ENCODE peak calls at places on chromosomes 4 and X, in five cellular contexts. S, T, M, G and O are unnamed samples.

GRCh38 chr4:88609387-88609786 is 17.1 kb downstream of the HERC3 start:
- DNase-seq in T (no peak), G (no peak), S (no peak), M (no peak), O (no peak)

GRCh38 chrX:122135070-122135469 is 1049.0 kb upstream of the GRIA3 start:
- DNase-seq in G (no peak), S (no peak), M (no peak), T (no peak), O (no peak)

GRCh38 chr4:9841072-9841471 is 59.6 kb downstream of the DRD5 start:
- DNase-seq in T (no peak), S (no peak), G (no peak), M (no peak), O (no peak)

GRCh38 chr4:165828928-165829327 is 44.1 kb upstream of the TLL1 start:
- DNase-seq in T (no peak), M (no peak), G (no peak), S (no peak), O (no peak)

GRCh38 chr4:47031713-47032404 is 492 bp downstream of the GABRB1 start:
- DNase-seq in G (no peak), T (peak), M (no peak), S (no peak), O (no peak)

GRCh38 chr4:121998024-121998423 is 46.2 kb upstream of the TRPC3 start:
- DNase-seq in M (no peak), G (no peak), S (peak), T (no peak), O (no peak)

GRCh38 chr4:74891037-74891436 is 41.9 kb upstream of the PARM1 start:
- DNase-seq in M (no peak), S (no peak), G (no peak), T (no peak), O (no peak)

GRCh38 chr4:53702334-53703266 is 111.3 kb upstream of the LNX1 start:
- DNase-seq in T (peak), G (peak), S (peak), M (no peak), O (no peak)

GRCh38 chr4:8085491-8086479 is 72.8 kb downstream of the ABLIM2 start:
- DNase-seq in G (no peak), S (no peak), M (no peak), T (no peak), O (no peak)

GRCh38 chr4:148369919-148370318 is 72.3 kb downstream of the NR3C2 start:
- DNase-seq in T (no peak), G (no peak), M (no peak), S (no peak), O (no peak)

GRCh38 chrX:2870650-2871049 is 41.9 kb downstream of the GYG2 start:
- DNase-seq in G (no peak), T (no peak), S (no peak), M (no peak), O (no peak)

GRCh38 chrX:2875136-2875481 is 46.4 kb downstream of the GYG2 start:
- DNase-seq in G (no peak), S (no peak), M (no peak), T (no peak), O (no peak)

GRCh38 chrX:2874222-2875135 is 45.7 kb downstream of the GYG2 start:
- DNase-seq in G (no peak), T (no peak), S (no peak), M (peak), O (no peak)

GRCh38 chrX:2872937-2873336 is 44.2 kb downstream of the GYG2 start:
- DNase-seq in S (no peak), T (no peak), G (no peak), M (no peak), O (no peak)

DNA sequence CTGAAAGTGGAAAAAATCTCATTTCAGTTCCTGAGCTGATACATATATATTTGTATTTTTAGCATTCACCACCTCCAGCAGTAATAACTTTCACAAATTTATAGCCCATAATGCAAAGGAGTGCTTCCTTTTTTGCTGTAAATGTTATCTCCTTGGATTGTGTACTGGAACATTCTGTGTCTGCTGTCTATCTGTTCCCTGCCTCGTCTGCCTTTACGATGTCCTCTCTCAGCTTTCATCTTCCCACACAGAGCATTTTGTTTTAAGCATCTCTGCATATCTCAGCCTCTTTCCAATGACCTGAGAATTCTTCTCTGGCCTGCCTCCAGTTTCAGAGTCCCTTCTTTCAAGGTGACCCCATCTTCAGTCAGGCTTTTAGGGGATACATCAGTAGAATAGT is 43.1 kb downstream of the GYG2 start:
- DNase-seq in T (no peak), G (no peak), S (no peak), M (no peak), O (no peak)
- TF ChIP-seq CHD2 in T (no peak), G (no peak), S (no peak), M (no peak), O (no peak)

GRCh38 chr4:85673540-85673939 is 198.6 kb downstream of the ARHGAP24 start:
- DNase-seq in M (no peak), T (no peak), G (no peak), S (no peak), O (no peak)

GRCh38 chr4:85669992-85670548 is 195.1 kb downstream of the ARHGAP24 start:
- DNase-seq in G (no peak), S (no peak), M (no peak), T (no peak), O (no peak)

GRCh38 chr4:85672116-85672515 is 197.2 kb downstream of the ARHGAP24 start:
- DNase-seq in M (no peak), G (no peak), T (no peak), S (no peak), O (no peak)

GRCh38 chr4:85672959-85673358 is 198.0 kb downstream of the ARHGAP24 start:
- DNase-seq in S (no peak), T (no peak), M (no peak), G (no peak), O (no peak)

GRCh38 chr4:85669204-85669603 is 194.3 kb downstream of the ARHGAP24 start:
- DNase-seq in S (no peak), T (no peak), G (no peak), M (no peak), O (no peak)
- TF ChIP-seq CHD2 in S (no peak), T (no peak), G (no peak), M (no peak), O (no peak)

GRCh38 chrX:47571896-47572295 is 10.3 kb upstream of the TIMP1 start:
- DNase-seq in M (no peak), S (no peak), G (no peak), T (no peak), O (no peak)

GRCh38 chrX:47571215-47571614 is 10.2 kb downstream of the ARAF start:
- DNase-seq in T (no peak), M (no peak), G (no peak), S (no peak), O (no peak)

GRCh38 chrX:47572773-47573333 is 9.4 kb upstream of the TIMP1 start:
- DNase-seq in M (peak), T (no peak), S (no peak), G (no peak), O (no peak)

GRCh38 chrX:47568656-47569295 is 7.8 kb downstream of the ARAF start:
- DNase-seq in S (peak), G (no peak), M (no peak), T (peak), O (no peak)

GRCh38 chrX:47570794-47571193 is 9.8 kb downstream of the ARAF start:
- DNase-seq in G (no peak), M (no peak), T (no peak), S (no peak), O (no peak)
- TF ChIP-seq CHD2 in G (no peak), M (no peak), T (no peak), S (no peak), O (no peak)

GRCh38 chr4:145565328-145565727 is 53.9 kb upstream of the MMAA start:
- DNase-seq in S (no peak), T (no peak), M (no peak), G (no peak), O (no peak)

GRCh38 chr4:145566086-145566708 is 53.0 kb upstream of the MMAA start:
- DNase-seq in T (no peak), S (no peak), M (no peak), G (no peak), O (no peak)

GRCh38 chr4:145566767-145567166 is 52.4 kb upstream of the MMAA start:
- DNase-seq in M (no peak), T (no peak), S (no peak), G (no peak), O (no peak)

GRCh38 chr4:145567471-145567870 is 51.7 kb upstream of the MMAA start:
- DNase-seq in T (no peak), M (no peak), S (no peak), G (no peak), O (no peak)

GRCh38 chr4:145564540-145564939 is 54.6 kb upstream of the MMAA start:
- DNase-seq in T (no peak), M (no peak), S (no peak), G (no peak), O (no peak)
- TF ChIP-seq CHD2 in T (no peak), M (no peak), S (no peak), G (no peak), O (no peak)